ENCODE peak calls at places on chromosomes 3 and 15, in six cellular contexts. W is activated CD8-positive, alpha-beta memory T cell treated with anti-CD3 and anti-CD28 coated beads, Interleukin-2, amount 50 U/mL, for 4 hours; N is activated T-cell treated with anti-CD3 and anti-CD28 coated beads, Interleukin-2, amount 50 U/mL, for 72 hours; U is GM04504; Z is Peyer's patch; D is NCI-H345. C is an unnamed sample.

GRCh38 chr3:58260261-58260731 is 22.7 kb downstream of the ABHD6 start:
- DNase-seq in W (no peak), N (peak), U (peak), Z (no peak), D (no peak), C (no peak)

GRCh38 chr3:127131625-127132170 is 61.2 kb upstream of the PRR23E start:
- DNase-seq in W (no peak), N (no peak), U (no peak), Z (no peak), D (no peak), C (no peak)

GRCh38 chr15:39251413-39252197 is 329.3 kb upstream of the THBS1 start:
- DNase-seq in W (no peak), N (no peak), U (no peak), Z (no peak), D (no peak), C (no peak)

GRCh38 chr3:126714921-126715320 is 10.9 kb downstream of the CHCHD6 start:
- DNase-seq in W (no peak), N (no peak), U (no peak), Z (no peak), D (no peak), C (no peak)

GRCh38 chr3:131353946-131354345 is 27.6 kb upstream of the NUDT16 start:
- DNase-seq in W (no peak), N (no peak), U (no peak), Z (no peak), D (no peak), C (no peak)

GRCh38 chr3:42780892-42781700 is 8.0 kb upstream of the CCDC13 start:
- DNase-seq in W (no peak), N (peak), U (peak), Z (no peak), D (peak), C (no peak)

GRCh38 chr15:69121198-69121828 is 39.1 kb upstream of the GLCE start:
- DNase-seq in W (no peak), N (no peak), U (no peak), Z (no peak), D (no peak), C (no peak)

GRCh38 chr3:128430276-128430675 is 36.4 kb downstream of the DNAJB8 start:
- DNase-seq in W (no peak), N (no peak), U (no peak), Z (no peak), D (no peak), C (no peak)

GRCh38 chr3:16668776-16669545 is 63.7 kb upstream of the DAZL start:
- DNase-seq in W (no peak), N (no peak), U (no peak), Z (no peak), D (no peak), C (no peak)

GRCh38 chr3:80733522-80734176 is 965.9 kb upstream of the ROBO1 start:
- DNase-seq in W (no peak), N (no peak), U (peak), Z (peak), D (no peak), C (peak)

GRCh38 chr15:33131880-33132279 is 62.6 kb downstream of the FMN1 start:
- DNase-seq in W (no peak), N (no peak), U (no peak), Z (no peak), D (no peak), C (no peak)

GRCh38 chr15:100338971-100339444 is 2.8 kb downstream of the ADAMTS17 start:
- DNase-seq in W (peak), N (peak), U (no peak), Z (peak), D (peak), C (peak)

GRCh38 chr3:13011369-13012227 is 61.6 kb downstream of the IQSEC1 start:
- DNase-seq in W (peak), N (peak), U (no peak), Z (peak), D (no peak), C (peak)

GRCh38 chr3:107251819-107252218 is 125.4 kb upstream of the CCDC54 start:
- DNase-seq in W (no peak), N (no peak), U (no peak), Z (no peak), D (no peak), C (no peak)

GRCh38 chr3:49673715-49674490 is at the start of gene APEH:
- DNase-seq in W (peak), N (peak), U (peak), Z (peak), D (no peak), C (peak)

GRCh38 chr15:89101302-89102191 is 13.3 kb downstream of the ABHD2 start:
- DNase-seq in W (no peak), N (no peak), U (peak), Z (peak), D (no peak), C (peak)

GRCh38 chr3:193040836-193041672 is 123.4 kb upstream of the MB21D2 start:
- DNase-seq in W (no peak), N (peak), U (peak), Z (no peak), D (peak), C (no peak)

GRCh38 chr3:71690222-71690821 is 34.9 kb downstream of the EIF4E3 start:
- DNase-seq in W (no peak), N (no peak), U (peak), Z (no peak), D (no peak), C (no peak)

GRCh38 chr15:70023064-70023768 is 74.5 kb downstream of the TLE3 start:
- DNase-seq in W (peak), N (peak), U (peak), Z (peak), D (peak), C (no peak)

GRCh38 chr3:181431743-181432142 is 280.0 kb upstream of the SOX2 start:
- DNase-seq in W (no peak), N (no peak), U (no peak), Z (no peak), D (no peak), C (no peak)

GRCh38 chr3:188400494-188401243 is 246.7 kb downstream of the LPP start:
- DNase-seq in W (no peak), N (peak), U (no peak), Z (peak), D (no peak), C (no peak)

GRCh38 chr3:48692551-48692950 is 6.8 kb upstream of the NCKIPSD start:
- DNase-seq in W (no peak), N (no peak), U (no peak), Z (no peak), D (no peak), C (no peak)

GRCh38 chr3:100159564-100160153 is 45.4 kb upstream of the FILIP1L start:
- DNase-seq in W (no peak), N (no peak), U (no peak), Z (no peak), D (no peak), C (no peak)

GRCh38 chr3:101043687-101044078 is 50.5 kb upstream of the ABI3BP start:
- DNase-seq in W (no peak), N (no peak), U (no peak), Z (no peak), D (no peak), C (no peak)

GRCh38 chr3:130259170-130259874 is 86.2 kb upstream of the COL6A5 start:
- DNase-seq in W (no peak), N (peak), U (no peak), Z (no peak), D (no peak), C (no peak)

GRCh38 chr15:58517682-58518525 is 86.1 kb downstream of the LIPC start:
- DNase-seq in W (no peak), N (peak), U (no peak), Z (no peak), D (no peak), C (no peak)

GRCh38 chr3:4320453-4320852 is 17.3 kb downstream of the SETMAR start:
- DNase-seq in W (no peak), N (no peak), U (peak), Z (no peak), D (no peak), C (no peak)

C was measured in transverse colon.